ENCODE peak calls at places on chromosomes 2 and 18, in eight cellular contexts. F is H1, J is HCT116, O is GM12878, V is endothelial cell of umbilical vein, Z is A549, N is K562, Y is HepG2. X is an unnamed sample.

GRCh38 chr2:30334738-30335426 is 103.5 kb downstream of the LBH start:
- DNase-seq in O (peak; percentile 40), N (no peak), J (no peak), V (no peak), F (no peak), Y (no peak), Z (no peak), X (no peak)

GRCh38 chr2:8285081-8285480 is 396.8 kb upstream of the ID2 start:
- DNase-seq in Z (no peak), O (no peak), J (peak; percentile 7), V (no peak), F (no peak), Y (peak; percentile 20), N (no peak), X (peak; percentile 59)

GRCh38 chr2:4420032-4420431 is 716.7 kb downstream of the DCDC2C start:
- DNase-seq in N (no peak), J (no peak), V (no peak), O (no peak), Y (no peak), F (no peak), Z (no peak), X (peak; percentile 8)

GRCh38 chr2:39871291-39871761 is 92.3 kb upstream of the THUMPD2 start:
- DNase-seq in Y (no peak), V (peak; percentile 14), O (no peak), J (no peak), Z (no peak), N (no peak), F (no peak), X (peak; percentile 91)

GRCh38 chr2:56648802-56649201 is 465.0 kb downstream of the CCDC85A start:
- DNase-seq in F (no peak), Y (no peak), J (no peak), O (no peak), V (no peak), Z (no peak), N (no peak), X (no peak)

GRCh38 chr2:85769236-85769986 is 15.6 kb downstream of the ATOH8 start:
- DNase-seq in Y (peak; percentile 75), F (no peak), N (peak; percentile 84), Z (peak; percentile 92), J (no peak), V (no peak), O (no peak), X (peak; percentile 43)

GRCh38 chr2:101983486-101983885 is 8.3 kb upstream of the IL1R2 start:
- DNase-seq in Y (no peak), O (no peak), V (no peak), Z (no peak), F (no peak), J (no peak), N (no peak), X (no peak)

GRCh38 chr2:100178085-100178788 is 35.8 kb upstream of the AFF3 start:
- DNase-seq in O (peak; percentile 5), V (peak; percentile 78), F (peak; percentile 79), J (peak; percentile 88), Z (peak; percentile 62), N (peak; percentile 52), Y (peak; percentile 55), X (peak; percentile 69)

GRCh38 chr2:53593891-53594585 is 173.6 kb upstream of the CHAC2 start:
- DNase-seq in O (no peak), N (no peak), V (no peak), Y (no peak), J (peak; percentile 24), F (no peak), Z (no peak), X (no peak)

GRCh38 chr2:101830555-101830954 is 133.0 kb downstream of the MAP4K4 start:
- DNase-seq in N (no peak), Y (no peak), J (no peak), V (peak; percentile 44), Z (no peak), F (no peak), O (no peak), X (no peak)

GRCh38 chr18:79698668-79699335 is 19.2 kb downstream of the CTDP1 start:
- DNase-seq in N (no peak), V (no peak), F (no peak), J (no peak), Z (no peak), Y (no peak), O (no peak), X (no peak)

GRCh38 chr2:54966165-54966819 is 84.0 kb downstream of the RTN4 start:
- DNase-seq in F (no peak), V (peak; percentile 47), O (no peak), Y (no peak), N (no peak), J (no peak), Z (no peak), X (no peak)

GRCh38 chr2:9554841-9555337 is 741 bp downstream of the ADAM17 start:
- DNase-seq in Z (no peak), Y (peak; percentile 29), V (peak; percentile 79), O (no peak), F (no peak), N (no peak), J (no peak), X (peak; percentile 82)

GRCh38 chr2:84870306-84870705 is 10.6 kb downstream of the TRABD2A start:
- DNase-seq in J (no peak), Y (no peak), O (no peak), V (no peak), F (no peak), N (no peak), Z (no peak), X (no peak)

GRCh38 chr2:231583982-231584381 is 8.7 kb upstream of the TEX44 start:
- DNase-seq in Z (no peak), V (no peak), O (no peak), N (no peak), Y (no peak), F (peak; percentile 58), J (no peak), X (no peak)

GRCh38 chr2:212646698-212647097 is 108.1 kb upstream of the ERBB4 start:
- DNase-seq in Z (no peak), J (no peak), F (no peak), O (no peak), V (no peak), Y (no peak), N (no peak), X (no peak)

GRCh38 chr2:201064797-201065329 is 6.6 kb downstream of the HYCC2 start:
- DNase-seq in O (no peak), N (no peak), Y (no peak), F (no peak), V (no peak), Z (no peak), J (no peak), X (no peak)

GRCh38 chr2:9135804-9136558 is 70.6 kb upstream of the ASAP2 start:
- DNase-seq in V (no peak), N (no peak), J (no peak), Z (no peak), O (no peak), Y (no peak), F (no peak), X (no peak)

GRCh38 chr2:201523506-201523905 is 72.0 kb downstream of the STRADB start:
- DNase-seq in F (no peak), Z (no peak), V (no peak), J (no peak), N (no peak), Y (no peak), O (no peak), X (no peak)

GRCh38 chr2:96265349-96265839 is 403 bp downstream of the TMEM127 start:
- DNase-seq in F (peak; percentile 69), J (no peak), V (peak; percentile 46), Z (peak; percentile 37), Y (peak; percentile 23), O (no peak), N (peak; percentile 73), X (peak; percentile 51)

GRCh38 chr2:105641389-105641811 is 103.3 kb upstream of the NCK2 start:
- DNase-seq in F (peak; percentile 33), N (no peak), V (no peak), J (no peak), Z (no peak), Y (no peak), O (no peak), X (no peak)

GRCh38 chr2:19355931-19356544 is 2.4 kb downstream of the OSR1 start:
- DNase-seq in O (no peak), N (no peak), F (no peak), Y (no peak), Z (no peak), J (no peak), V (no peak), X (no peak)

DNA sequence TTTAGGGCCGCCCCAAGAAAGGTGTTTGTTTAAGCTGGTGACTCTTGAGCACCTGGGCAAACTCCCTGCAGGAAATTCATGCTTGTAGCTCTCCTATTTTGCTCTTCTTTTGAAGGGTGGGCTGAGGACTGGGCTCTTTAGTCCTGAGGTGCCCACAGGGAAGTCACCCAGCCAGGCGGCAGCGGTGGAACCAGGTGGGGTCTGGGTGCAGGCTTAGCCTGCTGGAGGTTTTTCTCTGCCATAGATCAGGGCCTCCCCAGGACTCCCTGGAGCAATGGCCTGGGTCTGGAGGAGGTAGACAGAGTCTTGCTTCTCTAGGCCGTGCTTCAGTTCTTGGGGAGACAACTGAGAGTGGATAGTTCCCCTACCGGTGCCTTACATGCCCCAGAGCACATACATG is 99.9 kb downstream of the CLIP4 start:
- DNase-seq in J (no peak), Y (no peak), F (no peak), V (no peak), Z (no peak), O (no peak), N (no peak), X (no peak)
- TF ChIP-seq MAX in J (no peak), Y (no peak), F (no peak), V (no peak), Z (no peak), O (no peak), N (no peak), X (no peak)

GRCh38 chr18:48945953-48946217 is 4.9 kb downstream of the SMAD7 start:
- DNase-seq in V (no peak), N (no peak), J (no peak), Y (peak; percentile 68), Z (no peak), O (no peak), F (no peak), X (no peak)
- H3K4me3 ChIP-seq in V (no peak overlapping the region), N (no peak overlapping the region), J (no peak overlapping the region), Y (peak overlapping the region; percentile 91), Z (peak overlapping the region; percentile 80), O (peak overlapping the region; percentile 92), F (no peak overlapping the region), X (no peak overlapping the region)

DNA sequence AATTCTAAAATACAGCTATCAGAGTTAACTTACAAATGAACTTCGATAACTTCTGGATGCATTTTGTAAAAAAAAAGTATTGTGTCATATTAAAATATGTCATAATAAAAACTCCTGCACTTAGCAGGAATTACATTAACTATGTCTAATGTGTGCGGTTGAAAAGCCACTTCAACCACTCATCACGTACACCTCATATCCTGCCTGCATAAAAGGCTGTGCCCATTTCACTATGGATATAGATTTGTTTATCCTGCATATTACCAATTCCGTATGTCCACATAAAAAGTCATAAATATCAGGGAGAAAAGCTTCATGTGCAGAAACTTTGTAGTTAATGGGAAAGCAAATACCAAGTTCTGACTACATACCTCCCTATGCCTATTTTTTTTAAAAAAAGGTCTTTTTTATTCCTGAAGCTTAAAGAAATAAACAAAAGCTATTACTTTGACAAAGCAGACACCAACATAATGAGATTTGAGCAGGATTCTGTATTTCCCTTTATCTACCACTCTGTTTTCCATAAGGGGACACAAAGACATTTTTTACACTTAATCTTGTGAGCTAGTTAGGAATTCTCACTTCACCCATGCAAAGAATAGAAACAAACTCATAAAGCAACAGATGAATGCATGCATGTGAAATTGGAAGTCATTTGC is 96.1 kb downstream of the PPP1R1C start:
- DNase-seq in Y (no peak), N (no peak), J (no peak), F (no peak), O (no peak), Z (no peak), V (no peak), X (no peak)
- TF ChIP-seq POLR2A in Y (no peak), N (no peak), J (no peak), F (no peak), O (no peak), Z (no peak), V (no peak), X (no peak)

GRCh38 chr2:20617892-20618467 is 32.9 kb downstream of the HS1BP3 start:
- DNase-seq in Z (peak; percentile 90), V (peak; percentile 98), F (no peak), N (peak; percentile 64), J (peak; percentile 67), Y (peak; percentile 94), O (no peak), X (peak; percentile 32)
- TF ChIP-seq MAX in Z (peak; percentile 60), V (no peak), F (no peak), N (no peak), J (no peak), Y (peak; percentile 52), O (no peak), X (no peak)